ENCODE peak calls at places on chromosomes 5 and 9, in nine cellular contexts. U is T47D, Z is Karpas-422, P is right lobe of liver, Q is WERI-Rb-1, O is NCI-H226, N is lung microvascular endothelial cell, T is small intestine, W is COR-L47. H is an unnamed sample.

GRCh38 chr9:81264516-81264915 is 424.8 kb downstream of the TLE1 start:
- DNase-seq in Q (peak), N (peak), P (no peak), T (no peak), Z (no peak), W (no peak), U (no peak), O (peak), H (no peak)

GRCh38 chr5:85108471-85108870 is 723.8 kb upstream of the EDIL3 start:
- DNase-seq in Z (no peak), Q (no peak), W (no peak), N (no peak), U (peak), T (no peak), P (no peak), O (no peak), H (no peak)

GRCh38 chr5:170132642-170133448 is 27.1 kb downstream of the FOXI1 start:
- DNase-seq in N (peak), T (no peak), Q (no peak), P (no peak), Z (peak), U (no peak), W (no peak), O (no peak), H (peak)

GRCh38 chr5:9409413-9410089 is 136.3 kb downstream of the SEMA5A start:
- DNase-seq in Q (no peak), P (peak), N (no peak), U (no peak), O (no peak), T (peak), W (no peak), Z (no peak), H (no peak)

GRCh38 chr9:127786773-127787123 is 914 bp downstream of the CDK9 start:
- DNase-seq in Z (no peak), P (no peak), T (no peak), W (no peak), N (no peak), U (peak), Q (no peak), O (no peak), H (no peak)

GRCh38 chr5:121797677-121798518 is 53.8 kb upstream of the FTMT start:
- DNase-seq in P (no peak), Q (peak), U (no peak), T (no peak), N (no peak), O (no peak), Z (no peak), W (no peak), H (no peak)

GRCh38 chr5:138568061-138568824 is 7.0 kb downstream of the HSPA9 start:
- DNase-seq in P (peak), O (no peak), U (no peak), T (no peak), N (no peak), Q (no peak), W (no peak), Z (no peak), H (no peak)

GRCh38 chr5:154593091-154593490 is 115.1 kb upstream of the HAND1 start:
- DNase-seq in O (no peak), T (no peak), W (no peak), Z (no peak), Q (no peak), P (no peak), N (no peak), U (no peak), H (no peak)

GRCh38 chr9:91771027-91771426 is 179.0 kb downstream of the ROR2 start:
- DNase-seq in T (no peak), U (no peak), N (no peak), P (no peak), W (no peak), Z (peak), O (peak), Q (no peak), H (peak)

GRCh38 chr9:131038256-131039128 is 29.5 kb downstream of the LAMC3 start:
- DNase-seq in P (no peak), Q (no peak), T (no peak), O (no peak), W (no peak), N (no peak), Z (no peak), U (no peak), H (no peak)

GRCh38 chr5:176836811-176837706 is 26.7 kb downstream of the UNC5A start:
- DNase-seq in O (no peak), W (no peak), T (no peak), Q (no peak), U (no peak), Z (no peak), N (no peak), P (no peak), H (no peak)

GRCh38 chr5:39560730-39561129 is 135.9 kb upstream of the DAB2 start:
- DNase-seq in Z (no peak), U (no peak), P (no peak), Q (no peak), O (no peak), W (no peak), N (no peak), T (no peak), H (no peak)

GRCh38 chr5:17709011-17709710 is 74.9 kb downstream of the TAF11L14 start:
- DNase-seq in U (no peak), W (no peak), O (no peak), T (no peak), P (no peak), Q (no peak), N (no peak), Z (no peak), H (no peak)

GRCh38 chr9:8863886-8864881 is 1064.6 kb upstream of the DMAC1 start:
- DNase-seq in T (no peak), P (no peak), O (peak), Z (no peak), Q (no peak), W (no peak), N (no peak), U (no peak), H (no peak)

GRCh38 chr5:177445052-177446016 is 1.3 kb upstream of the PRR7 start:
- DNase-seq in Q (no peak), U (no peak), P (no peak), W (no peak), Z (peak), T (no peak), O (no peak), N (no peak), H (no peak)

GRCh38 chr9:27791311-27791710 is 218.0 kb upstream of the C9orf72 start:
- DNase-seq in O (no peak), T (no peak), N (no peak), Z (no peak), P (no peak), U (no peak), Q (peak), W (no peak), H (no peak)